ENCODE peak calls at places on chromosomes 3 and 15, in six cellular contexts. One of them, this sample, is unnamed.

GRCh38 chr3:13144163-13145023 is 71.2 kb upstream of the IQSEC1 start:
- DNase-seq in heart right ventricle: no peak
- DNase-seq in AML-193: no peak
- DNase-seq in NCI-H2171 treated with DMSO at 0.1 percent for 48 hours: no peak
- DNase-seq in M059J: no peak
- DNase-seq in body of pancreas: no peak
- DNase-seq in this sample: no peak

GRCh38 chr3:13267348-13267659 is 152.8 kb downstream of the NUP210 start:
- DNase-seq in body of pancreas: no peak
- DNase-seq in AML-193: no peak
- DNase-seq in NCI-H2171 treated with DMSO at 0.1 percent for 48 hours: no peak
- DNase-seq in M059J: no peak
- DNase-seq in heart right ventricle: no peak
- DNase-seq in this sample: no peak

GRCh38 chr3:102141913-102142210 is 292.5 kb downstream of the NFKBIZ start:
- DNase-seq in AML-193: no peak
- DNase-seq in NCI-H2171 treated with DMSO at 0.1 percent for 48 hours: no peak
- DNase-seq in body of pancreas: no peak
- DNase-seq in heart right ventricle: no peak
- DNase-seq in M059J: no peak
- DNase-seq in this sample: no peak

GRCh38 chr3:185950720-185951119 is 12.9 kb upstream of the TRA2B start:
- DNase-seq in heart right ventricle: no peak
- DNase-seq in NCI-H2171 treated with DMSO at 0.1 percent for 48 hours: no peak
- DNase-seq in M059J: no peak
- DNase-seq in AML-193: no peak
- DNase-seq in body of pancreas: no peak
- DNase-seq in this sample: no peak

GRCh38 chr15:52238149-52238548 is 47.0 kb upstream of the GNB5 start:
- DNase-seq in body of pancreas: no peak
- DNase-seq in NCI-H2171 treated with DMSO at 0.1 percent for 48 hours: no peak
- DNase-seq in AML-193: no peak
- DNase-seq in M059J: no peak
- DNase-seq in heart right ventricle: no peak
- DNase-seq in this sample: no peak

GRCh38 chr3:43105224-43105596 is 669 bp downstream of the POMGNT2 start:
- DNase-seq in AML-193: no peak
- DNase-seq in heart right ventricle: no peak
- DNase-seq in M059J: no peak
- DNase-seq in body of pancreas: peak
- DNase-seq in NCI-H2171 treated with DMSO at 0.1 percent for 48 hours: no peak
- DNase-seq in this sample: no peak

GRCh38 chr15:90638963-90639362 is 78.2 kb upstream of the BLM start:
- DNase-seq in M059J: no peak
- DNase-seq in AML-193: no peak
- DNase-seq in heart right ventricle: no peak
- DNase-seq in body of pancreas: no peak
- DNase-seq in NCI-H2171 treated with DMSO at 0.1 percent for 48 hours: no peak
- DNase-seq in this sample: no peak

GRCh38 chr15:66253643-66254363 is at the start of gene MEGF11:
- DNase-seq in NCI-H2171 treated with DMSO at 0.1 percent for 48 hours: peak
- DNase-seq in AML-193: no peak
- DNase-seq in M059J: peak
- DNase-seq in heart right ventricle: peak
- DNase-seq in body of pancreas: peak
- DNase-seq in this sample: no peak

GRCh38 chr15:87752250-87752951 is 504.1 kb downstream of the NTRK3 start:
- DNase-seq in AML-193: no peak
- DNase-seq in M059J: peak
- DNase-seq in body of pancreas: peak
- DNase-seq in NCI-H2171 treated with DMSO at 0.1 percent for 48 hours: no peak
- DNase-seq in heart right ventricle: no peak
- DNase-seq in this sample: no peak

GRCh38 chr15:74788716-74789151 is 6.9 kb downstream of the CSK start:
- DNase-seq in AML-193: peak
- DNase-seq in M059J: no peak
- DNase-seq in heart right ventricle: no peak
- DNase-seq in NCI-H2171 treated with DMSO at 0.1 percent for 48 hours: no peak
- DNase-seq in body of pancreas: no peak
- DNase-seq in this sample: peak

GRCh38 chr15:85282504-85283115 is 97.8 kb upstream of the AKAP13 start:
- DNase-seq in AML-193: no peak
- DNase-seq in heart right ventricle: no peak
- DNase-seq in M059J: peak
- DNase-seq in NCI-H2171 treated with DMSO at 0.1 percent for 48 hours: no peak
- DNase-seq in body of pancreas: peak
- DNase-seq in this sample: no peak

GRCh38 chr3:134339331-134339730 is 34.9 kb downstream of the AMOTL2 start:
- DNase-seq in heart right ventricle: no peak
- DNase-seq in NCI-H2171 treated with DMSO at 0.1 percent for 48 hours: no peak
- DNase-seq in AML-193: no peak
- DNase-seq in M059J: no peak
- DNase-seq in body of pancreas: no peak
- DNase-seq in this sample: no peak

GRCh38 chr3:55405436-55405835 is 81.7 kb downstream of the WNT5A start:
- DNase-seq in body of pancreas: no peak
- DNase-seq in M059J: peak
- DNase-seq in heart right ventricle: no peak
- DNase-seq in NCI-H2171 treated with DMSO at 0.1 percent for 48 hours: peak
- DNase-seq in AML-193: peak
- DNase-seq in this sample: no peak

GRCh38 chr3:185935465-185936263 is 2.1 kb downstream of the TRA2B start:
- DNase-seq in body of pancreas: no peak
- DNase-seq in M059J: no peak
- DNase-seq in NCI-H2171 treated with DMSO at 0.1 percent for 48 hours: no peak
- DNase-seq in heart right ventricle: no peak
- DNase-seq in AML-193: no peak
- DNase-seq in this sample: no peak

GRCh38 chr3:46711770-46712169 is 5.9 kb downstream of the PRSS50 start:
- DNase-seq in NCI-H2171 treated with DMSO at 0.1 percent for 48 hours: no peak
- DNase-seq in M059J: no peak
- DNase-seq in heart right ventricle: peak
- DNase-seq in AML-193: no peak
- DNase-seq in body of pancreas: no peak
- DNase-seq in this sample: peak

GRCh38 chr3:38588995-38589937 is 60.2 kb downstream of the SCN5A start:
- DNase-seq in NCI-H2171 treated with DMSO at 0.1 percent for 48 hours: no peak
- DNase-seq in M059J: no peak
- DNase-seq in AML-193: no peak
- DNase-seq in heart right ventricle: no peak
- DNase-seq in body of pancreas: no peak
- DNase-seq in this sample: peak

GRCh38 chr3:153209596-153209995 is 47.6 kb downstream of the RAP2B start:
- DNase-seq in heart right ventricle: peak
- DNase-seq in AML-193: peak
- DNase-seq in M059J: peak
- DNase-seq in body of pancreas: peak
- DNase-seq in NCI-H2171 treated with DMSO at 0.1 percent for 48 hours: no peak
- DNase-seq in this sample: peak

GRCh38 chr3:57691411-57692133 is 1.3 kb downstream of the DENND6A start:
- DNase-seq in heart right ventricle: no peak
- DNase-seq in body of pancreas: no peak
- DNase-seq in M059J: no peak
- DNase-seq in AML-193: no peak
- DNase-seq in NCI-H2171 treated with DMSO at 0.1 percent for 48 hours: no peak
- DNase-seq in this sample: no peak

This sample was measured in RWPE2.